ENCODE peak calls at places on chromosomes 3 and 15, in four cellular contexts. Y is A549, R is GM12878, S is HepG2. Q is an unnamed sample.
A peak's percentile ranks its signal among the peaks of the same experiment; 100 is the strongest.

GRCh38 chr15:37104413-37105392 is 4.4 kb upstream of the MEIS2 start:
- DNase-seq in Y (no peak), R (no peak), S (no peak), Q (peak; percentile 47)

GRCh38 chr15:62150445-62150844 is 14.6 kb downstream of the C2CD4B start:
- DNase-seq in Y (no peak), R (no peak), S (no peak), Q (no peak)

GRCh38 chr3:13590841-13591515 is 42.1 kb downstream of the FBLN2 start:
- DNase-seq in Y (no peak), R (no peak), S (no peak), Q (no peak)

GRCh38 chr3:129961142-129961541 is 13.4 kb upstream of the TRH start:
- DNase-seq in Y (no peak), R (no peak), S (no peak), Q (no peak)

GRCh38 chr3:49248828-49249227 is 28.2 kb downstream of the C3orf62 start:
- DNase-seq in Y (no peak), R (peak; percentile 12), S (no peak), Q (no peak)

GRCh38 chr3:19808834-19809233 is 125.2 kb downstream of the EFHB start:
- DNase-seq in Y (no peak), R (no peak), S (no peak), Q (no peak)

GRCh38 chr3:85170646-85171045 is 211.9 kb downstream of the CADM2 start:
- DNase-seq in Y (no peak), R (no peak), S (no peak), Q (no peak)

GRCh38 chr15:73325191-73325980 is 43.4 kb downstream of the HCN4 start:
- DNase-seq in Y (no peak), R (no peak), S (no peak), Q (peak; percentile 57)

GRCh38 chr15:77497108-77497737 is 76.5 kb downstream of the HMG20A start:
- DNase-seq in Y (no peak), R (no peak), S (no peak), Q (no peak)

GRCh38 chr3:111072016-111072891 is 638 bp downstream of the NECTIN3 start:
- DNase-seq in Y (peak; percentile 7), R (no peak), S (peak; percentile 5), Q (no peak)

GRCh38 chr15:37034392-37034791 is 66.0 kb downstream of the MEIS2 start:
- DNase-seq in Y (no peak), R (no peak), S (no peak), Q (no peak)

GRCh38 chr15:61818801-61819200 is 241.4 kb downstream of the VPS13C start:
- DNase-seq in Y (no peak), R (no peak), S (no peak), Q (no peak)

GRCh38 chr3:57060089-57060829 is at the start of gene SPATA12:
- DNase-seq in Y (peak; percentile 98), R (no peak), S (peak; percentile 91), Q (peak; percentile 55)

GRCh38 chr3:72597756-72598195 is 250.5 kb downstream of the SHQ1 start:
- DNase-seq in Y (no peak), R (no peak), S (no peak), Q (peak; percentile 35)

GRCh38 chr3:182739619-182740018 is 53.7 kb upstream of the ATP11B start:
- DNase-seq in Y (no peak), R (no peak), S (no peak), Q (no peak)

GRCh38 chr15:87609909-87610308 is 646.6 kb downstream of the NTRK3 start:
- DNase-seq in Y (no peak), R (no peak), S (no peak), Q (peak; percentile 16)

GRCh38 chr3:7953449-7954015 is 548.1 kb upstream of the LMCD1 start:
- DNase-seq in Y (no peak), R (no peak), S (no peak), Q (no peak)

GRCh38 chr3:177835917-177836316 is 638.6 kb upstream of the TBL1XR1 start:
- DNase-seq in Y (no peak), R (no peak), S (no peak), Q (no peak)

GRCh38 chr3:113210608-113211369 is 568 bp upstream of the BOC start:
- DNase-seq in Y (no peak), R (no peak), S (no peak), Q (no peak)

GRCh38 chr3:138451595-138452162 is 17.3 kb downstream of the ESYT3 start:
- DNase-seq in Y (no peak), R (no peak), S (no peak), Q (no peak)

GRCh38 chr15:31024979-31025378 is 33.6 kb upstream of the MTMR10 start:
- DNase-seq in Y (no peak), R (no peak), S (peak; percentile 51), Q (no peak)

GRCh38 chr15:31023841-31024240 is 32.4 kb upstream of the MTMR10 start:
- DNase-seq in Y (no peak), R (no peak), S (no peak), Q (no peak)

GRCh38 chr15:31025996-31026395 is 34.6 kb upstream of the MTMR10 start:
- DNase-seq in Y (no peak), R (no peak), S (no peak), Q (peak; percentile 13)

GRCh38 chr15:31021067-31021665 is 29.7 kb upstream of the MTMR10 start:
- DNase-seq in Y (no peak), R (no peak), S (no peak), Q (no peak)

GRCh38 chr15:31024330-31024729 is 32.9 kb upstream of the MTMR10 start:
- DNase-seq in Y (peak; percentile 68), R (no peak), S (peak; percentile 79), Q (no peak)
- TF ChIP-seq POLR2AphosphoS2 in Y (no peak), R (no peak), S (no peak), Q (no peak)

GRCh38 chr3:67077656-67078055 is 79.5 kb downstream of the KBTBD8 start:
- DNase-seq in Y (no peak), R (no peak), S (no peak), Q (no peak)
- TF ChIP-seq POLR2AphosphoS2 in Y (no peak), R (no peak), S (no peak), Q (no peak)

GRCh38 chr3:186663351-186664118 is 2.3 kb upstream of the HRG start:
- DNase-seq in Y (no peak), R (no peak), S (no peak), Q (no peak)
- TF ChIP-seq POLR2AphosphoS2 in Y (no peak), R (no peak), S (no peak), Q (no peak)

GRCh38 chr15:69973102-69973714 is 124.5 kb downstream of the TLE3 start:
- DNase-seq in Y (peak; percentile 48), R (no peak), S (peak; percentile 23), Q (peak; percentile 30)
- TF ChIP-seq POLR2AphosphoS2 in Y (no peak), R (no peak), S (no peak), Q (no peak)

GRCh38 chr3:42262525-42262924 is 3.5 kb downstream of the CCK start:
- DNase-seq in Y (peak; percentile 14), R (no peak), S (no peak), Q (no peak)

GRCh38 chr3:42256135-42256819 is 9.7 kb downstream of the CCK start:
- DNase-seq in Y (peak; percentile 15), R (no peak), S (no peak), Q (no peak)

GRCh38 chr3:42254566-42254965 is 11.4 kb downstream of the CCK start:
- DNase-seq in Y (no peak), R (no peak), S (no peak), Q (no peak)

GRCh38 chr3:42257007-42257406 is 9.0 kb downstream of the CCK start:
- DNase-seq in Y (no peak), R (no peak), S (no peak), Q (no peak)
- TF ChIP-seq POLR2AphosphoS2 in Y (no peak), R (no peak), S (no peak), Q (no peak)

DNA sequence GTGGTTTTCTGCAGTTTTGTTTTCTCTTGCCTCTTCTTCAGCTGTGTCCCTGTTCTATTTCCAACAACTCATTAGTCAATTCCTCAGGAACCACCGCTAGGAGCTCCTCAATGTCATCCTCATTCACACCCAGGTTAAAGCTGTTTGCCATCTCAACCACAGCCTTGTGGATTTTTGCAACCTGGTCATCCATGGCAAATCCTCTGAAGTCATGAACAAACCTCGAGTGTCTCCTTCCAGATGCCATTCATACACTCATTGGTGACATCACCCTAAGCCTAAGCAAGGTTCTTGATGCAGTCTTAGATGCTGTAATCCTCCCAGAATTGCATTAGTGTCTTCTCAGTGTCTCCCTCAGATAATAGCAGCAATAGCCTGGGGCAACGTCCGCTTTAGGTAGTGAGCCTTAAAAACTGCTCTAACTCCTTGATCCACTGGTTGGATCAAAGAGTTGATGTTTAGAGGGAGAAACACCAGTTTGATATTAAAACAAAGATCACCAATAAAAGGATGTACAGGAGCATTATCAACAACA is 31.5 kb upstream of the ZNF502 start:
- DNase-seq in Y (no peak), R (no peak), S (no peak), Q (no peak)
- TF ChIP-seq POLR2AphosphoS2 in Y (no peak), R (no peak), S (no peak), Q (no peak)